ENCODE peak calls at places on chromosomes 2 and 18, in five cellular contexts. E is stomach, H is body of pancreas, F is transverse colon, N is heart left ventricle. S is an unnamed sample.
A peak's percentile ranks its signal among the peaks of the same experiment; 100 is the strongest.

GRCh38 chr18:67104700-67105284 is 411.7 kb downstream of the DSEL start:
- DNase-seq in E (peak; percentile 65), H (peak; percentile 62), F (peak; percentile 49), N (peak; percentile 49), S (no peak)

GRCh38 chr2:113155331-113155730 is 18.4 kb upstream of the PSD4 start:
- DNase-seq in E (no peak), H (no peak), F (no peak), N (no peak), S (no peak)

GRCh38 chr2:239154971-239155805 is 245.6 kb downstream of the HDAC4 start:
- DNase-seq in E (peak; percentile 20), H (peak; percentile 4), F (no peak), N (peak; percentile 21), S (no peak)

GRCh38 chr2:32058130-32058529 is 5.2 kb upstream of the SPAST start:
- DNase-seq in E (no peak), H (no peak), F (no peak), N (no peak), S (no peak)

GRCh38 chr2:47562548-47562947 is 159.6 kb downstream of the MSH2 start:
- DNase-seq in E (no peak), H (no peak), F (no peak), N (no peak), S (no peak)

GRCh38 chr2:201132518-201132917 is 16.6 kb downstream of the CFLAR start:
- DNase-seq in E (no peak), H (no peak), F (no peak), N (no peak), S (no peak)

GRCh38 chr2:177894546-177894945 is 178.0 kb downstream of the PDE11A start:
- DNase-seq in E (no peak), H (no peak), F (no peak), N (no peak), S (no peak)

GRCh38 chr2:217444932-217445331 is 557.9 kb downstream of the TNS1 start:
- DNase-seq in E (no peak), H (no peak), F (no peak), N (no peak), S (no peak)

GRCh38 chr2:84880645-84881521 is at the start of gene TRABD2A:
- DNase-seq in E (peak; percentile 30), H (no peak), F (peak; percentile 64), N (peak; percentile 29), S (peak; percentile 32)

GRCh38 chr2:133346654-133347053 is 221.6 kb downstream of the NCKAP5 start:
- DNase-seq in E (no peak), H (no peak), F (no peak), N (no peak), S (no peak)

GRCh38 chr2:2743164-2743571 is 412.1 kb upstream of the MYT1L start:
- DNase-seq in E (no peak), H (peak; percentile 31), F (no peak), N (peak; percentile 76), S (peak; percentile 26)

GRCh38 chr2:74474481-74474880 is 2.0 kb upstream of the MRPL53 start:
- DNase-seq in E (no peak), H (no peak), F (no peak), N (no peak), S (no peak)

GRCh38 chr2:74471332-74472065 is 981 bp downstream of the MRPL53 start:
- DNase-seq in E (no peak), H (no peak), F (no peak), N (no peak), S (no peak)

GRCh38 chr2:74474899-74475298 is 2.4 kb upstream of the MRPL53 start:
- DNase-seq in E (no peak), H (no peak), F (no peak), N (no peak), S (no peak)

GRCh38 chr2:74472945-74473258 is 422 bp upstream of the MRPL53 start:
- DNase-seq in E (no peak), H (no peak), F (no peak), N (no peak), S (no peak)

GRCh38 chr2:74472086-74472944 is at the start of gene MRPL53:
- DNase-seq in E (peak; percentile 95), H (peak; percentile 95), F (peak; percentile 95), N (peak; percentile 97), S (peak; percentile 70)
- TF ChIP-seq POLR2A in E (no peak), H (peak; percentile 88), F (peak; percentile 91), N (peak; percentile 88), S (peak; percentile 78)

DNA sequence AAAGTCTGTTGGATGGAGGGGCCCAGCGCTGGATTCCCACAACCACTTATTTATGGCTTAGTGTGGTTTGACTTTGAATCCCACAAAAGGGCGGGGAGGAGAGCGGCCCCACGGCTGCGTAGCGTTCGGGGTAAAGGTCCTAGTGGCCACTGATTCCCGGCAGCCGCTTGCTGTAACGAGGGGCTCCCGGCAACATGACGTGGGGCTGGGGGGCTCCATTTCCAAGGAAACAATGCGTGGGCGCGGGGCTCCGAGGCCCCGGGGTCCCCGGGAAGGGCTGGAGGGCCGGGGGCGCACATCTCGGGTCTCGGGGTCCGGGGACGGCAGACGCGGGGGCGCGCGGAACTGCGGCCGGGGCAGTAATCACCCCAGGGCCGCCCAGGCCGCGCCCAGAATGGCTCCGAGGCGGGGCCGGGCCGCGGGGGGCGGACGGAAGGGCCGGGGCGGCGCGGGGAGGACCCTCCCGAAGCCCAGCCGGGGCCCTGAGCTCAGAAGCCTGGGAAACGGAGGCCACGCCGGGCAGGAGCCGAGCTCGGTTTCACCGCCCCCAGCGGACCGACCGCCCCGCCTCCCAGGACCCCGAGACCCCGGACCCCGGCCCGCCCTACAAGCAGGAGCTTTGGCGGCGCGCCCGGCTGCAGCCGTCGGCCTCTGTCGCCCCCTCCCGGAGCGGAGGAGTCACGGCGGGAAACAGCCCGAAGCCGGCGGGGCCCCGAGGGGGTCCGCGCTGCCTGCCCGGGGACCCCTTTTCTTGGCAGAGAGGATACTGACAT is 11.9 kb upstream of the MLPH start:
- DNase-seq in E (peak; percentile 88), H (peak; percentile 86), F (peak; percentile 85), N (peak; percentile 90), S (peak; percentile 60)
- TF ChIP-seq POLR2A in E (no peak), H (peak; percentile 54), F (peak; percentile 48), N (peak; percentile 57), S (peak; percentile 14)

GRCh38 chr2:241637233-241638062 is at the start of gene ATG4B:
- DNase-seq in E (peak; percentile 88), H (peak; percentile 82), F (peak; percentile 87), N (peak; percentile 92), S (peak; percentile 91)
- TF ChIP-seq POLR2A in E (no peak), H (peak; percentile 71), F (peak; percentile 71), N (peak; percentile 59), S (peak; percentile 87)

DNA sequence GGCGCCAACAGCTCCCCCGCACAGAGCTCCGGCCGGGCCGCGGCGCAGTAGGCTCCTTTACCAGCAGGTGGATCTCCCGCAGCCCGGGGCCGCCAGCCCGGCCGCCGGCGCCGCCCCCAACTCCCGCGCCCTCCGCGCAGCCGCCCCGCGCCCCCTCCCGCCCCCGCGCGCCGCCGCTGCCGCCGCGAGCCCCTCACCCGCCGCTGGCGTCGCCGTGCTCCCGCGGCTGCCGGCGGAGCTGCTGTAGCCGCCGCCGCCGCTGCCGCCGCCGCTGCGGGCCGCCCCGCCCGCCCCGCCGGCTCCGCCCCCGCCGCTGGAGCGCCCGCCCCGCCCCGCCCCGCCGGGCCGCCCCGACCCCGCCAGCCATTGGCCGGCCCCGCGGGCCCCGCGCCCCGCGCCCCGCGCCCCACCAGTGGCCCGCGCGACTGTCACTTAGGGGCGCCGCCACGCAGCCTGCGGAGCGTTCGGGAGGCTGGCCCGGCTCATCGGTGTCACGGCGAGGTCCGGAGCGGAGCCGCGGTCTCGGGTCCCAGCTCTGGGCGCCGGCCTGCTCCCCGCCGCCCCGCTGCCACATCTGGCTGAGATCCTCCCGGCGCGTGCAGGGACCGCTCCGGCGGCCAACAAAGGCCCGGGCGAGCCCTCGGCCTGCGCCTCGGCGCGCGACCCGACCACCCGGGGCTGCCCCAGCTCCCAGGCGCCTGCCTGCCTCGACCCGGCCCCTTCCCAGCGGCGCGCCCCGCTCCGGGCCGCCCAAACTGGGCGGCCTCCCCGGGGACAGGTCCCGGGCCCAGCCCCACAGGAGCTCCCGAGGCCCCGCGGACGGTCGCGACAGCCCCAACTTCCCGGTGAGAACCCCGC is at the start of gene MGAT4A:
- DNase-seq in E (peak; percentile 82), H (peak; percentile 85), F (peak; percentile 88), N (peak; percentile 91), S (peak; percentile 73)
- TF ChIP-seq POLR2A in E (no peak), H (peak; percentile 78), F (peak; percentile 75), N (peak; percentile 95), S (peak; percentile 34)

DNA sequence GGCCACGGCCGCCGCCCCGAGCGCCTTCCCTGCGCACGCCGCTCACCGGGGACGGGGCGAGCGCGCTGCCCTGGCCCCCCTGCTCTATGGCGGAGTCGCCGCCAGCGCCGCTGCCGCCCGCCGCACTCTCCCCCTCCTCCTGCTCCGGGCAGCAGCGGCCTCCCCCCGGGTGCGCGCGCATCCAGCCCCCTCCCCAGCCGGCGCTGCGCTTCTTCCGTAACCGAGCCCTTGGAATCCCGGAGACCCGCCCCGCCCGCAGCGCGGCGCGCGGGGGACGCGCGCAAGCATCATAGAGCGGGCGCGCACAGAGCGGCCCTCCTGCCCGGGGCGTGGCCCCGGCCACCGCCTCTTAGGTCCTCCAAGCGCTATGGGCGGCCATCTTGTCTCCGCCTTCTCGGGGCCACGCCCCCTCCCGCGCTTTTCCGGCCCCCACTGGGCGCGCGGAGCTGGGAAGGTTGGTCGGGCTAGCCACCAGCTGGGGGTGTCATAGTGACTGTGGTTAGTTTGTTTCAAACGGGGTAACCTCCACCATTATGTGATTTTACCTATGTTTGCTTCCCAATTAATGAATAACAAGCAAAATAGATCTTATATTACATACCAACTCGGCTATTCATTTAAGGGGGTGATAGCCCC is at the start of gene MBD2:
- DNase-seq in E (peak; percentile 95), H (peak; percentile 96), F (peak; percentile 96), N (peak; percentile 97), S (peak; percentile 51)
- TF ChIP-seq POLR2A in E (no peak), H (peak; percentile 72), F (peak; percentile 71), N (peak; percentile 74), S (peak; percentile 53)

DNA sequence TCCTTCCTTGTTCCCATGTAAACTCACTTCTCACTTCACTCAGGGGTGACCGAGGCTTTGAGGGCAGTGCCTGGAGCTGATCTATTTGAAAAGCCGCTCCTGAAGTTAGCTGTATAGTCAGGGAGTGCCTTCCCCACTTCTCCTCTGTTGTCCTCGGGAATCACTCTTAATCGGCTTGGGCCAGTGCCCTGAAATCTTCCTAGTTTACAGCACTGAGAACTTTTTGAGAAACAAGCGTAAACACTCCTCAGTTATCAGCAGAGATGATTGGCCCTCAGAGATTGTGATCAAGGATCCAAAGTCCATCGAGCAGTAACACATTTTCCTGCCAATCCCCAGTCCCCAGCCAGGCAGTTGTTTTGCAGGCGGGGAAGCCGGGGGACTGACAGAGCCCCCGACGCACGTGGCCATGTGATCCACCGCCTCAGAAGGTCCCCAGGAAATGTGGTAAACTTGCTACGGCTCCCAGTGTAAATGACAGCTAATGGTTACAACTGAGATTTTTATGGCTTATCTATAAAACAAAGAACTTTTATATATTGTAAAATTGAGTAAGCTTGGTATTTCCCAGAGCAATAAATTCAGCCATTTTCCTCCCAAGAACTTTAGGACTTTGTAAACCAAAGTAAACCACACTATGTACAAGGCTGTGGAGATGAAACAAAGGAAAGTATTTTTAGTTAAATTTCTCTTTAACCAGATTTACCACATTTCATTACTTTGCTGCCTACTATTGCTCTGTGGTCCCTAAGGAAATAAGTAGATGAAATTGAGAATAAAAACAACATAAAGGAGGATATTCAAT is 53.5 kb downstream of the C18orf63 start:
- DNase-seq in E (no peak), H (no peak), F (peak; percentile 79), N (no peak), S (no peak)
- TF ChIP-seq POLR2A in E (no peak), H (no peak), F (no peak), N (no peak), S (no peak)